ENCODE peak calls at places on chromosomes 12 and 14, in seven cellular contexts. X is neural crest cell; U is HFFc6; Z is Peyer's patch; E is CD8-positive, alpha-beta T cell; H is stimulated activated CD4-positive, alpha-beta T cell treated with anti-CD3 and anti-CD28 coated beads, TNF-alpha, amount 100 ng/mL, for 48 hours; L is stimulated activated naive B cell treated with anti-CD40 and anti-IgM and Interleukin-4, amounts not matched to agents 10 μg/mL and 1 μg/mL and 100 μg/mL, for 72 hours. B is an unnamed sample.

GRCh38 chr12:6868211-6869048 is 1.1 kb downstream of the TPI1 start:
- DNase-seq in X (no peak), U (peak), Z (no peak), E (no peak), H (no peak), L (no peak), B (peak)

GRCh38 chr12:12648284-12648683 is 36.6 kb downstream of the CREBL2 start:
- DNase-seq in X (no peak), U (no peak), Z (no peak), E (no peak), H (no peak), L (no peak), B (no peak)

GRCh38 chr12:67593871-67594330 is 54.6 kb upstream of the DYRK2 start:
- DNase-seq in X (no peak), U (no peak), Z (no peak), E (no peak), H (no peak), L (no peak), B (no peak)

GRCh38 chr12:64083285-64084210 is 138.5 kb downstream of the KICS2 start:
- DNase-seq in X (no peak), U (peak), Z (no peak), E (no peak), H (no peak), L (no peak), B (no peak)

GRCh38 chr12:105385141-105385540 is 54.6 kb downstream of the C12orf75 start:
- DNase-seq in X (no peak), U (peak), Z (no peak), E (no peak), H (no peak), L (no peak), B (peak)

GRCh38 chr14:32077081-32078029 is at the start of gene ARHGAP5:
- DNase-seq in X (peak), U (peak), Z (peak), E (peak), H (no peak), L (peak), B (peak)

GRCh38 chr14:25052921-25053320 is 3.0 kb upstream of the STXBP6 start:
- DNase-seq in X (no peak), U (no peak), Z (no peak), E (no peak), H (no peak), L (no peak), B (no peak)

GRCh38 chr14:105167303-105168092 is 1.1 kb downstream of the JAG2 start:
- DNase-seq in X (no peak), U (no peak), Z (no peak), E (no peak), H (no peak), L (no peak), B (no peak)

GRCh38 chr12:116736962-116737773 is 701 bp downstream of the SPRING1 start:
- DNase-seq in X (no peak), U (no peak), Z (no peak), E (no peak), H (no peak), L (no peak), B (peak)

GRCh38 chr14:87690076-87690661 is 302.8 kb downstream of the GALC start:
- DNase-seq in X (no peak), U (no peak), Z (no peak), E (no peak), H (no peak), L (no peak), B (no peak)

GRCh38 chr14:31911160-31911559 is 165.9 kb upstream of the ARHGAP5 start:
- DNase-seq in X (no peak), U (no peak), Z (no peak), E (no peak), H (no peak), L (no peak), B (no peak)

GRCh38 chr12:93137656-93138612 is 208.8 kb upstream of the EEA1 start:
- DNase-seq in X (no peak), U (peak), Z (no peak), E (no peak), H (no peak), L (no peak), B (peak)

GRCh38 chr12:57491393-57492280 is 3.8 kb downstream of the MARS1 start:
- DNase-seq in X (no peak), U (no peak), Z (no peak), E (no peak), H (no peak), L (no peak), B (peak)